ENCODE peak calls at places on chromosomes 11 and 22, in ten cellular contexts. L, Y, E, P, G, V, R, W, C and A are unnamed samples.

GRCh38 chr11:15918212-15918611 is 438.1 kb downstream of the SOX6 start:
- DNase-seq in L (no peak), Y (no peak), E (no peak), P (no peak), G (no peak), V (no peak), R (no peak), W (peak), C (no peak), A (no peak)

GRCh38 chr11:35017528-35018342 is 101.3 kb downstream of the PDHX start:
- DNase-seq in L (no peak), Y (no peak), E (no peak), P (no peak), G (no peak), V (no peak), R (no peak), W (no peak), C (no peak), A (no peak)

GRCh38 chr11:128324531-128325141 is 262.7 kb downstream of the ETS1 start:
- DNase-seq in L (no peak), Y (no peak), E (peak), P (no peak), G (no peak), V (no peak), R (no peak), W (no peak), C (no peak), A (no peak)

GRCh38 chr11:61273151-61274078 is 21.7 kb downstream of the VWCE start:
- DNase-seq in L (peak), Y (no peak), E (no peak), P (no peak), G (no peak), V (no peak), R (no peak), W (no peak), C (no peak), A (no peak)

GRCh38 chr22:28943501-28943879 is 60.1 kb downstream of the ZNRF3 start:
- DNase-seq in L (no peak), Y (no peak), E (no peak), P (no peak), G (no peak), V (peak), R (peak), W (peak), C (no peak), A (no peak)

GRCh38 chr22:48600171-48600570 is 1227.5 kb downstream of the BRD1 start:
- DNase-seq in L (no peak), Y (no peak), E (no peak), P (no peak), G (no peak), V (no peak), R (no peak), W (no peak), C (no peak), A (no peak)

GRCh38 chr11:112279901-112280267 is 19.2 kb upstream of the PLET1 start:
- DNase-seq in L (peak), Y (no peak), E (peak), P (peak), G (peak), V (peak), R (peak), W (peak), C (peak), A (no peak)

GRCh38 chr11:86156397-86156977 is 87.6 kb upstream of the PICALM start:
- DNase-seq in L (no peak), Y (no peak), E (no peak), P (no peak), G (no peak), V (no peak), R (no peak), W (no peak), C (no peak), A (no peak)

GRCh38 chr11:86692317-86692716 is 19.9 kb upstream of the ME3 start:
- DNase-seq in L (no peak), Y (no peak), E (no peak), P (no peak), G (no peak), V (no peak), R (no peak), W (no peak), C (no peak), A (peak)

GRCh38 chr22:35728639-35729308 is 11.1 kb downstream of the APOL5 start:
- DNase-seq in L (peak), Y (no peak), E (no peak), P (no peak), G (no peak), V (no peak), R (peak), W (peak), C (no peak), A (no peak)

DNA sequence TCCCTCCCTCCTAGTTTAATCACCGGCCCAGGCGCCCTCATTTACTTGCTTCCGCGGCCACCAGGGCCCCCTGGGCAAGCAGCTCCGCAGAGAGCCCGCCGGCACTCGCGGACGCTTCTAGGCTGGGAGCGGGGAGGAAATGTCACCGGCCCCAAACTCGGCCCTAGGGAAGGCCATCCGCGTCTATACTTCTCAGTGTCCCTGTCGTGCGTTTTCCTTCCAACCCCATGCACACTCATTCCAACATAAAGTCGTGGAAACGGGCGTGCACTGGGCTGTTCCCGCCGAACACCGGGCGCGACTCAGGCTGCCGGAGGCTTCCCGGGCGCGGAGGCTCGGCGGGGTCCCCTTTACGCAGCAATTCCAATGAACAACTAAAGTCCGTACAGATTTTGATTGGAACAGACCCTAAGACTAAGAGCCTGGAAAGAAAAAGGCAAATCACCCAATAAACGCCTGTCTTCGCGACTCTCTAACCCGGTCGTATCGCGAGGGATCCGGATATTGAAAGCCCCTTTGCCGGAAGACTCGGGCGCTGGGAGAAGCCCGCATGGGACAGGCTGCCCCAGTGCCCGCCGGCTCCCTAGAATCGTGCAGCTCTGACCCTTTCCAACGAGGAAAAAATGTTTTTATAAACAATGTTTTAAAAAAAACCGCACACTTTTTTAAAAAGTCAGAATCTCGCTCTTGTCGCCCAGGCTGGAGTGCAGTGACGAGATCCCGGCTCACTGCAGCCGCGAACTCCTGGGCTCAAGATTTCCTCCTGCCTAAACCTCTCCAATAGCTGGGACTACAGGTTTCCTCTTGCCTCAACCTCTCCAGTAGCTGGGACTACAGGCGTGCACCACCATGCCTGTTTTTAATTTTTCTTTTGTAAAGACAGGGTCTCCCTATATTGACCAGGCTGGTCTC is 1.3 kb upstream of the BARX2 start:
- DNase-seq in L (peak), Y (no peak), E (no peak), P (peak), G (no peak), V (no peak), R (no peak), W (peak), C (peak), A (no peak)
- TF ChIP-seq CTCF in L (no peak), Y (no peak), E (no peak), P (no peak), G (peak), V (no peak), R (no peak), W (no peak), C (no peak), A (no peak)

GRCh38 chr11:94511932-94512781 is at the start of gene C11orf97:
- DNase-seq in L (peak), Y (no peak), E (peak), P (peak), G (peak), V (peak), R (no peak), W (peak), C (peak), A (peak)
- TF ChIP-seq CTCF in L (no peak), Y (no peak), E (no peak), P (no peak), G (no peak), V (no peak), R (no peak), W (no peak), C (no peak), A (no peak)

DNA sequence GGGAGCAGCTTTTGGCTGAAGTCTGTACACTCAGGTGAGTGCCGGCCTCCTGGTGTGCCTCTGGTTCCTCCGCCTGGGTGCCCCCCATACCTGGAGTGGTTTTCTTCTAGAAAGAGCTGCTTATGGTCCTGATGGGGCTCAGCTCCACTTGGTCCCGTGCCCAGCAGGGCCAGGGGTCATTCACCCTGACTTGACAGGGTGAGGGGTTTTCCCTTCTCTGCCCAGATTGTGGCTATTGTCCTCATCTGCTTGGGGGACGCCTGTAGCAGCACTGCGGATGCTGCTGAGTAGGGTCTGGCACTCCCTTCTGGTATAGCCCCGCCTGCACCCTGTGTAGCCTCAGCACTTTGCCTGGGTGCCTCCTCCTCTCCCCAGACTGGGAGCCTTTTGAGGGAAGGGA is 8.2 kb downstream of the OMP start:
- DNase-seq in L (no peak), Y (no peak), E (no peak), P (no peak), G (no peak), V (no peak), R (no peak), W (no peak), C (no peak), A (no peak)
- TF ChIP-seq CTCF in L (no peak), Y (no peak), E (no peak), P (no peak), G (no peak), V (no peak), R (no peak), W (no peak), C (no peak), A (no peak)

GRCh38 chr11:114062272-114062671 is 2.8 kb downstream of the ZBTB16 start:
- DNase-seq in L (no peak), Y (no peak), E (no peak), P (no peak), G (no peak), V (no peak), R (no peak), W (no peak), C (no peak), A (no peak)
- TF ChIP-seq CTCF in L (no peak), Y (no peak), E (no peak), P (no peak), G (no peak), V (no peak), R (no peak), W (no peak), C (no peak), A (no peak)

GRCh38 chr22:50606561-50607365 is 6.2 kb downstream of the MAPK8IP2 start:
- DNase-seq in L (no peak), Y (no peak), E (no peak), P (no peak), G (no peak), V (no peak), R (no peak), W (no peak), C (no peak), A (no peak)

GRCh38 chr22:50604623-50605348 is 4.2 kb downstream of the MAPK8IP2 start:
- DNase-seq in L (no peak), Y (no peak), E (no peak), P (no peak), G (no peak), V (no peak), R (no peak), W (no peak), C (no peak), A (no peak)

GRCh38 chr22:50605349-50606074 is 4.9 kb downstream of the MAPK8IP2 start:
- DNase-seq in L (no peak), Y (no peak), E (no peak), P (no peak), G (no peak), V (no peak), R (no peak), W (no peak), C (no peak), A (no peak)

GRCh38 chr22:50607366-50608020 is 6.9 kb downstream of the MAPK8IP2 start:
- DNase-seq in L (no peak), Y (no peak), E (no peak), P (no peak), G (no peak), V (no peak), R (no peak), W (no peak), C (no peak), A (no peak)

DNA sequence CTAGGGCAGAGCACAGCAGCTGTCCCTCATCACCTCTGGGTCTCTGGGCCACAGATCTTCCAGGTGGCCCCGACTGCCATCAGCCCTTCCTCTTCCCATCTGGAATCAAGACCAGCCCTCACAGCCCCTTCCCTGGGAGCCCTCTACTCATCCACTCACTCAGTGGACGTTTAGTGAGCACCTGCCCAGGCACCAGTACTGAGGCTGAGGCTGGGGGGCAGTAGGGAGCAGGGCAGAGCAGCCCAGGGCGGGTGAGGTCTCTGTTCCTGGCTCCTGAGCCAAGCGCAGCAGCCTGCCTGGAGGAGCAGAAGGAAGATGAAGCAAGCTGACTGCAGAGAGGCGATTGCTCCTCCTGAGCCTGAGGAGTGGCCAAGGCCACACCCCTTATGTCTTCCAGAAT is 5.5 kb downstream of the MAPK8IP2 start:
- DNase-seq in L (no peak), Y (no peak), E (no peak), P (no peak), G (no peak), V (no peak), R (no peak), W (no peak), C (no peak), A (no peak)
- TF ChIP-seq CTCF in L (no peak), Y (peak), E (no peak), P (no peak), G (peak), V (no peak), R (peak), W (no peak), C (no peak), A (peak)

GRCh38 chr11:64357904-64358535 is 942 bp upstream of the RPS6KA4 start:
- DNase-seq in L (peak), Y (no peak), E (no peak), P (peak), G (no peak), V (peak), R (no peak), W (no peak), C (no peak), A (no peak)
- TF ChIP-seq CTCF in L (no peak), Y (no peak), E (no peak), P (no peak), G (no peak), V (no peak), R (no peak), W (no peak), C (no peak), A (no peak)

GRCh38 chr22:44331881-44332714 is 19.3 kb upstream of the SHISAL1 start:
- DNase-seq in L (no peak), Y (no peak), E (no peak), P (no peak), G (no peak), V (peak), R (no peak), W (peak), C (no peak), A (no peak)
- TF ChIP-seq CTCF in L (no peak), Y (no peak), E (no peak), P (no peak), G (no peak), V (no peak), R (no peak), W (no peak), C (no peak), A (no peak)